ENCODE peak calls at places on chromosomes 7 and 10, in six cellular contexts. One of them, this sample, is unnamed.

GRCh38 chr10:132446195-132446581 is 49.2 kb downstream of the PWWP2B start:
- DNase-seq in fibroblast of lung: no peak
- DNase-seq in lower lobe of right lung: no peak
- DNase-seq in endothelial cell of umbilical vein: no peak
- DNase-seq in fibroblast of pulmonary artery: no peak
- DNase-seq in upper lobe of left lung: no peak
- DNase-seq in this sample: no peak

GRCh38 chr10:28137907-28138880 is 139.3 kb upstream of the ODAD2 start:
- DNase-seq in lower lobe of right lung: no peak
- DNase-seq in fibroblast of lung: no peak
- DNase-seq in upper lobe of left lung: no peak
- DNase-seq in endothelial cell of umbilical vein: peak
- DNase-seq in fibroblast of pulmonary artery: no peak
- DNase-seq in this sample: no peak

GRCh38 chr10:50224330-50224952 is 26.9 kb downstream of the ASAH2 start:
- DNase-seq in endothelial cell of umbilical vein: peak
- DNase-seq in fibroblast of pulmonary artery: peak
- DNase-seq in upper lobe of left lung: no peak
- DNase-seq in fibroblast of lung: peak
- DNase-seq in lower lobe of right lung: no peak
- DNase-seq in this sample: no peak

GRCh38 chr7:666454-667292 is 59.8 kb upstream of the DNAAF5 start:
- DNase-seq in lower lobe of right lung: no peak
- DNase-seq in fibroblast of lung: no peak
- DNase-seq in fibroblast of pulmonary artery: no peak
- DNase-seq in upper lobe of left lung: no peak
- DNase-seq in endothelial cell of umbilical vein: no peak
- DNase-seq in this sample: no peak

GRCh38 chr10:122140941-122141623 is 130.0 kb upstream of the BTBD16 start:
- DNase-seq in endothelial cell of umbilical vein: peak
- DNase-seq in fibroblast of pulmonary artery: peak
- DNase-seq in fibroblast of lung: peak
- DNase-seq in lower lobe of right lung: peak
- DNase-seq in upper lobe of left lung: peak
- DNase-seq in this sample: no peak

GRCh38 chr10:13712799-13713581 is 126.2 kb downstream of the PRPF18 start:
- DNase-seq in lower lobe of right lung: peak
- DNase-seq in fibroblast of pulmonary artery: peak
- DNase-seq in fibroblast of lung: peak
- DNase-seq in upper lobe of left lung: peak
- DNase-seq in endothelial cell of umbilical vein: peak
- DNase-seq in this sample: peak

GRCh38 chr10:125213541-125214282 is 53.3 kb upstream of the CTBP2 start:
- DNase-seq in fibroblast of pulmonary artery: no peak
- DNase-seq in endothelial cell of umbilical vein: no peak
- DNase-seq in fibroblast of lung: no peak
- DNase-seq in lower lobe of right lung: no peak
- DNase-seq in upper lobe of left lung: no peak
- DNase-seq in this sample: no peak

GRCh38 chr10:121741246-121741645 is 143.0 kb upstream of the FGFR2 start:
- DNase-seq in fibroblast of lung: no peak
- DNase-seq in lower lobe of right lung: no peak
- DNase-seq in endothelial cell of umbilical vein: no peak
- DNase-seq in upper lobe of left lung: no peak
- DNase-seq in fibroblast of pulmonary artery: no peak
- DNase-seq in this sample: no peak

GRCh38 chr7:93723424-93724124 is 149.1 kb upstream of the CALCR start:
- DNase-seq in lower lobe of right lung: no peak
- DNase-seq in endothelial cell of umbilical vein: no peak
- DNase-seq in fibroblast of lung: no peak
- DNase-seq in fibroblast of pulmonary artery: no peak
- DNase-seq in upper lobe of left lung: no peak
- DNase-seq in this sample: no peak

GRCh38 chr10:118112496-118113125 is 65.9 kb upstream of the RAB11FIP2 start:
- DNase-seq in fibroblast of lung: no peak
- DNase-seq in lower lobe of right lung: no peak
- DNase-seq in upper lobe of left lung: no peak
- DNase-seq in fibroblast of pulmonary artery: no peak
- DNase-seq in endothelial cell of umbilical vein: no peak
- DNase-seq in this sample: no peak

GRCh38 chr10:51230828-51231227 is 156.5 kb downstream of the PRKG1 start:
- DNase-seq in fibroblast of lung: no peak
- DNase-seq in fibroblast of pulmonary artery: no peak
- DNase-seq in upper lobe of left lung: no peak
- DNase-seq in endothelial cell of umbilical vein: no peak
- DNase-seq in lower lobe of right lung: no peak
- DNase-seq in this sample: no peak

GRCh38 chr10:88886557-88886956 is 6.5 kb downstream of the STAMBPL1 start:
- DNase-seq in fibroblast of lung: no peak
- DNase-seq in fibroblast of pulmonary artery: no peak
- DNase-seq in upper lobe of left lung: no peak
- DNase-seq in lower lobe of right lung: no peak
- DNase-seq in endothelial cell of umbilical vein: no peak
- DNase-seq in this sample: no peak

GRCh38 chr10:80581469-80581835 is 43.8 kb downstream of the SH2D4B start:
- DNase-seq in upper lobe of left lung: peak
- DNase-seq in endothelial cell of umbilical vein: no peak
- DNase-seq in fibroblast of pulmonary artery: no peak
- DNase-seq in fibroblast of lung: no peak
- DNase-seq in lower lobe of right lung: no peak
- DNase-seq in this sample: no peak

GRCh38 chr7:47474937-47475879 is 106.7 kb downstream of the TNS3 start:
- DNase-seq in upper lobe of left lung: peak
- DNase-seq in endothelial cell of umbilical vein: peak
- DNase-seq in fibroblast of lung: peak
- DNase-seq in fibroblast of pulmonary artery: peak
- DNase-seq in lower lobe of right lung: peak
- DNase-seq in this sample: peak

GRCh38 chr10:132527338-132528063 is 10.1 kb upstream of the INPP5A start:
- DNase-seq in fibroblast of pulmonary artery: no peak
- DNase-seq in endothelial cell of umbilical vein: no peak
- DNase-seq in fibroblast of lung: peak
- DNase-seq in lower lobe of right lung: peak
- DNase-seq in upper lobe of left lung: peak
- DNase-seq in this sample: no peak

GRCh38 chr10:98673156-98673765 is 226.5 kb upstream of the HPS1 start:
- DNase-seq in fibroblast of pulmonary artery: no peak
- DNase-seq in upper lobe of left lung: no peak
- DNase-seq in lower lobe of right lung: no peak
- DNase-seq in endothelial cell of umbilical vein: no peak
- DNase-seq in fibroblast of lung: peak
- DNase-seq in this sample: no peak

GRCh38 chr10:48605786-48606529 is 1.1 kb upstream of the ARHGAP22 start:
- DNase-seq in fibroblast of pulmonary artery: no peak
- DNase-seq in lower lobe of right lung: no peak
- DNase-seq in endothelial cell of umbilical vein: no peak
- DNase-seq in upper lobe of left lung: peak
- DNase-seq in fibroblast of lung: no peak
- DNase-seq in this sample: no peak

GRCh38 chr10:111018021-111018420 is 58.8 kb upstream of the ADRA2A start:
- DNase-seq in fibroblast of pulmonary artery: no peak
- DNase-seq in fibroblast of lung: no peak
- DNase-seq in endothelial cell of umbilical vein: no peak
- DNase-seq in lower lobe of right lung: no peak
- DNase-seq in upper lobe of left lung: no peak
- DNase-seq in this sample: no peak

GRCh38 chr10:74153123-74153522 is 2.1 kb downstream of the ADK start:
- DNase-seq in upper lobe of left lung: no peak
- DNase-seq in fibroblast of lung: peak
- DNase-seq in fibroblast of pulmonary artery: peak
- DNase-seq in endothelial cell of umbilical vein: no peak
- DNase-seq in lower lobe of right lung: no peak
- DNase-seq in this sample: no peak

GRCh38 chr7:78114993-78115392 is 316.4 kb downstream of the PHTF2 start:
- DNase-seq in lower lobe of right lung: no peak
- DNase-seq in fibroblast of lung: no peak
- DNase-seq in fibroblast of pulmonary artery: no peak
- DNase-seq in endothelial cell of umbilical vein: no peak
- DNase-seq in upper lobe of left lung: no peak
- DNase-seq in this sample: no peak

GRCh38 chr7:159020987-159021386 is 123.7 kb downstream of the VIPR2 start:
- DNase-seq in lower lobe of right lung: no peak
- DNase-seq in upper lobe of left lung: no peak
- DNase-seq in fibroblast of pulmonary artery: no peak
- DNase-seq in fibroblast of lung: no peak
- DNase-seq in endothelial cell of umbilical vein: no peak
- DNase-seq in this sample: no peak

GRCh38 chr7:78148166-78148894 is 349.8 kb downstream of the PHTF2 start:
- DNase-seq in upper lobe of left lung: no peak
- DNase-seq in fibroblast of lung: peak
- DNase-seq in endothelial cell of umbilical vein: no peak
- DNase-seq in fibroblast of pulmonary artery: no peak
- DNase-seq in lower lobe of right lung: no peak
- DNase-seq in this sample: no peak

DNA sequence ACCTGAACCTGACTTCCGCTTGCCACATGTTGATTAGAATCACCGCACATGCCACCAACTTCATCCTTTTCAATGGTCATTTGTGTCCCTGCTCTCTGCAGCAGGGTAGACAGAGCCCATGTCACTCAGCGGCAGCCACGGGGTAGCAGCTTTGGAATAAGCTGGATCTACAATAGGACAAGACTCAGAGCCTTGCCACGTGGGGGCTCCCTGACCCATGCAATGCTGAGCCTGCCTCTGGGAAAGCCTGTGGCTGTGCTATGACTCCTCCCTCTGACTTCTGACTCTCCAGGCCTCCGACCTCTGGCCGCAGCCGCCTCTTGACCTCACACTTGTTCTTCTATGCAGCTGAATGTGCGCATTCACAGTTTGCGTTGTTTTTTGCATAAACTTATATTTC is 197.8 kb upstream of the MKI67 start:
- DNase-seq in fibroblast of lung: no peak
- DNase-seq in upper lobe of left lung: peak
- DNase-seq in endothelial cell of umbilical vein: no peak
- DNase-seq in lower lobe of right lung: no peak
- DNase-seq in fibroblast of pulmonary artery: no peak
- DNase-seq in this sample: no peak
- TF ChIP-seq CTCF in fibroblast of lung: no peak
- TF ChIP-seq CTCF in upper lobe of left lung: no peak
- TF ChIP-seq CTCF in endothelial cell of umbilical vein: no peak
- TF ChIP-seq CTCF in lower lobe of right lung: peak
- TF ChIP-seq CTCF in fibroblast of pulmonary artery: no peak
- TF ChIP-seq CTCF in this sample: no peak

DNA sequence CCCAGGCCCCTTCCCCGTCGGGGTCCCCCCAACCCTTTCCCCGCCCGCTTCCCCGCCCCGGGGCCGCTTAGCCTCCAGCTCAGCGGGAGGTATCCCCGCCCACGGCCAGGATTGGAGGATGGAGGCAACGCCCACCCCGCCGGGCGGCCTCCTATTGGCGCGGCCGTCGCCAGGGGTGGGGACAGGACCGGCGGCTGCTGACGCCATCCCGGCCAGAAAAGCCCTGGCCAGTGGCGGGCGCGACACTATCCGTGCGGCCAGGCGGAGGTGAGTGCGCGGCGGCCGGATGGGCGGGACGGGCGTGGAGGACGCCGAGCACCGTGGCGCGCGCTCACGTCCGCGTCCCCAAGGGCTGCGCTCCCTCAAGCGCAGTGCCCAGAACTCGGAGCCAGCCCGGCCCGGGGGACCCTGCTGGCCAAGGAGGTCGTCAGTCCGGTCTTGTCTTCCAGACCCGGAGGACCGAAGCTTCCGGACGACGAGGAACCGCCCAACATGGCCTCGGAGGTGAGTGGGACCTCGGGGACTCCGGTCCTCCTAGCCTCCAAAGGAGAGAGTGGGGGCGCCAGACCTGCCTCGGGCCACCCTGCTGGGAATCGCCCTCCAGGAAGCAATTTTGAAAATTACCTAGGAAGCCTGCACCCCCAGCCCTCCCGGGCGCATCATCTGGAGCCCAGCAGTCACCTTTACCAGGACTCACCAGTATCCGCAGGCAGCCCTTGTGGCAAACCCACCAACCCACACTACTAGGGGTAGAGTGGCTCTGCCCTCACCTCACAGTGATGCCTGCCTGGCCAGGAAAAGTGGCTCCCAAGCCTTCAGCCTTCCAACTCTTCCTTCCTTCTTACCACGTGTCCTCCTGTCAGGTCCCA is at the start of gene ASL:
- DNase-seq in lower lobe of right lung: peak
- DNase-seq in upper lobe of left lung: peak
- DNase-seq in fibroblast of pulmonary artery: peak
- DNase-seq in endothelial cell of umbilical vein: peak
- DNase-seq in fibroblast of lung: peak
- DNase-seq in this sample: peak
- TF ChIP-seq CTCF in lower lobe of right lung: no peak
- TF ChIP-seq CTCF in upper lobe of left lung: no peak
- TF ChIP-seq CTCF in fibroblast of pulmonary artery: no peak
- TF ChIP-seq CTCF in endothelial cell of umbilical vein: no peak
- TF ChIP-seq CTCF in fibroblast of lung: no peak
- TF ChIP-seq CTCF in this sample: no peak

DNA sequence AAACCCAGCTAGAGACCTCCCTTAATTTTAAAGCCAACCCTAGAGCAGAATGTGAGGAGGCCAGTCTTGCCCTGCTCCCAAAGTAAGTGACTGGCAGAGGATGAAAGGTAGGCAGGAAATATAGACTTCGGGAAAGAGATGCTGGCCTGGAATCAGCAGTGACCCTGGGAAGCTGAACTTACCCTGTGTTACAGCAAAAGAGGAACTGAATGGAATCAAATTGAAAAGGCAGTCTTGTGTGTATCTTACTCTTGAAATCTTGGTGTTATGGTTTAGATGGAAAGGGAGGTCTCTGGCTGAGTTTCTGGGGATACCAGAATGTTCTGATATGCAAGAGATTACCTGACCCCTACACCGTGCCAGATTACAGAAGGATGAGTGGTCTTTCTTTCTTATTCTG is 7.9 kb upstream of the CFAP43 start:
- DNase-seq in fibroblast of lung: no peak
- DNase-seq in upper lobe of left lung: no peak
- DNase-seq in endothelial cell of umbilical vein: no peak
- DNase-seq in lower lobe of right lung: no peak
- DNase-seq in fibroblast of pulmonary artery: no peak
- DNase-seq in this sample: no peak
- TF ChIP-seq CTCF in fibroblast of lung: no peak
- TF ChIP-seq CTCF in upper lobe of left lung: no peak
- TF ChIP-seq CTCF in endothelial cell of umbilical vein: no peak
- TF ChIP-seq CTCF in lower lobe of right lung: no peak
- TF ChIP-seq CTCF in fibroblast of pulmonary artery: no peak
- TF ChIP-seq CTCF in this sample: no peak

GRCh38 chr7:24024276-24024675 is 259.7 kb upstream of the NPY start:
- DNase-seq in fibroblast of pulmonary artery: no peak
- DNase-seq in lower lobe of right lung: no peak
- DNase-seq in endothelial cell of umbilical vein: no peak
- DNase-seq in fibroblast of lung: peak
- DNase-seq in upper lobe of left lung: no peak
- DNase-seq in this sample: no peak

GRCh38 chr7:24017519-24017918 is 266.5 kb upstream of the NPY start:
- DNase-seq in endothelial cell of umbilical vein: no peak
- DNase-seq in upper lobe of left lung: no peak
- DNase-seq in fibroblast of pulmonary artery: no peak
- DNase-seq in lower lobe of right lung: no peak
- DNase-seq in fibroblast of lung: no peak
- DNase-seq in this sample: no peak

DNA sequence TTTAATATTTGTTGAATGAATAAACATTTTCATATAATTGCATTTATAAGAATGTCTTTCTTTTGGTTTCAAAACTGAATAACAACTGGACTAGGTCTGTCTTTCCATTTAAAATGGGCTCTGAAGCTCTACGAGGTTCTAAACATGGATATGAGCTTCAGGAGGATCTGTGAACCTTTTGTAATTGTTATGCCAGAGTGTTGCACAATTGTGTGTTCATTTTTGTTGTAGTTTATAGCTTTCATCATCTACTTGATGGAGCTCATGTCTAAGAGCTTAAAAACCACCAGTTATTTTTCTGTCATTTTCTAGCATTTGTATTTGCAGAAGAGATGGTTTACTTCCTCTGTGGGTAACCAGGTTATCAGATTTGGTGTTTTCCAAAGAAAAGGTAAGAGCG is 265.7 kb upstream of the NPY start:
- DNase-seq in fibroblast of lung: no peak
- DNase-seq in lower lobe of right lung: no peak
- DNase-seq in endothelial cell of umbilical vein: no peak
- DNase-seq in upper lobe of left lung: no peak
- DNase-seq in fibroblast of pulmonary artery: no peak
- DNase-seq in this sample: no peak
- TF ChIP-seq CTCF in fibroblast of lung: no peak
- TF ChIP-seq CTCF in lower lobe of right lung: no peak
- TF ChIP-seq CTCF in endothelial cell of umbilical vein: no peak
- TF ChIP-seq CTCF in upper lobe of left lung: no peak
- TF ChIP-seq CTCF in fibroblast of pulmonary artery: no peak
- TF ChIP-seq CTCF in this sample: no peak

This sample was measured in activated B cell treated with CpG ODN at 0.5 μM for 24 hours.